ENCODE peak calls at places on chromosomes 5 and 9, in eight cellular contexts. A, U, Q, B, F, K, V and L are unnamed samples.

GRCh38 chr9:124812401-124813016 is 35.6 kb downstream of the OLFML2A start:
- DNase-seq in K (peak), F (peak), U (peak), B (peak), A (peak), V (no peak), Q (no peak), L (peak)

GRCh38 chr5:133977161-133977787 is 8.8 kb upstream of the C5orf15 start:
- DNase-seq in V (no peak), B (no peak), Q (no peak), K (no peak), F (no peak), U (no peak), A (no peak), L (no peak)

GRCh38 chr9:100011062-100011681 is 87.6 kb downstream of the ERP44 start:
- DNase-seq in F (no peak), U (peak), K (no peak), V (peak), Q (no peak), B (peak), A (no peak), L (peak)

GRCh38 chr5:128774605-128775004 is 190.7 kb upstream of the SLC27A6 start:
- DNase-seq in Q (no peak), K (no peak), U (no peak), F (no peak), A (no peak), B (no peak), V (no peak), L (peak)

GRCh38 chr9:92963831-92964606 is 16.7 kb downstream of the FGD3 start:
- DNase-seq in K (peak), F (no peak), A (no peak), U (no peak), Q (peak), B (no peak), V (peak), L (no peak)

GRCh38 chr5:88544616-88545150 is 276.0 kb upstream of the TMEM161B start:
- DNase-seq in Q (no peak), K (no peak), A (no peak), U (no peak), V (no peak), F (no peak), B (no peak), L (no peak)

GRCh38 chr9:111034573-111035539 is 3.4 kb downstream of the LPAR1 start:
- DNase-seq in F (no peak), U (no peak), V (no peak), Q (no peak), A (no peak), B (no peak), K (no peak), L (peak)

GRCh38 chr9:928363-929042 is 48.0 kb upstream of the DMRT3 start:
- DNase-seq in B (peak), Q (no peak), U (no peak), A (no peak), K (no peak), F (peak), V (no peak), L (no peak)

GRCh38 chr9:16809912-16810610 is 60.4 kb downstream of the BNC2 start:
- DNase-seq in Q (no peak), A (no peak), V (no peak), F (no peak), B (no peak), K (no peak), U (no peak), L (no peak)

GRCh38 chr5:108521841-108522506 is 140.1 kb upstream of the FBXL17 start:
- DNase-seq in K (no peak), V (no peak), A (no peak), B (peak), U (peak), Q (no peak), F (no peak), L (peak)

GRCh38 chr9:119963798-119964372 is 594.6 kb upstream of the BRINP1 start:
- DNase-seq in F (peak), B (peak), K (peak), U (peak), V (no peak), Q (peak), A (no peak), L (peak)

GRCh38 chr9:91192379-91192775 is 169.3 kb downstream of the AUH start:
- DNase-seq in Q (no peak), F (no peak), K (peak), A (no peak), V (no peak), B (no peak), U (no peak), L (peak)

GRCh38 chr5:147613359-147613758 is 103.5 kb upstream of the DPYSL3 start:
- DNase-seq in F (no peak), K (no peak), Q (no peak), V (no peak), U (peak), A (no peak), B (no peak), L (peak)

GRCh38 chr5:30469691-30470090 is 723.8 kb upstream of the CDH6 start:
- DNase-seq in K (no peak), A (no peak), Q (no peak), U (no peak), F (no peak), V (no peak), B (no peak), L (no peak)

GRCh38 chr9:117737721-117738226 is 33.6 kb downstream of the TLR4 start:
- DNase-seq in B (no peak), K (no peak), U (no peak), F (no peak), Q (no peak), V (no peak), A (peak), L (no peak)

GRCh38 chr5:32090755-32091128 is 83.4 kb downstream of the GOLPH3 start:
- DNase-seq in Q (no peak), F (no peak), U (no peak), K (no peak), V (no peak), B (no peak), A (no peak), L (no peak)

GRCh38 chr5:112554089-112554977 is 135.3 kb upstream of the EPB41L4A start:
- DNase-seq in A (no peak), Q (no peak), V (no peak), U (peak), K (no peak), B (no peak), F (no peak), L (peak)

GRCh38 chr9:126125177-126125576 is 201.5 kb upstream of the MVB12B start:
- DNase-seq in A (no peak), U (no peak), B (no peak), K (no peak), F (no peak), Q (no peak), V (no peak), L (no peak)

GRCh38 chr9:7147136-7148090 is 389.6 kb downstream of the KDM4C start:
- DNase-seq in A (peak), B (no peak), U (no peak), K (peak), V (no peak), F (no peak), Q (no peak), L (no peak)

GRCh38 chr5:124644138-124644537 is 102.3 kb downstream of the ZNF608 start:
- DNase-seq in U (no peak), V (no peak), B (no peak), Q (no peak), A (no peak), K (no peak), F (no peak), L (peak)

GRCh38 chr9:123395276-123396006 is 39.4 kb downstream of the CRB2 start:
- DNase-seq in A (no peak), V (no peak), U (no peak), Q (no peak), K (no peak), B (no peak), F (no peak), L (no peak)

GRCh38 chr9:9102295-9102694 is 1302.7 kb upstream of the DMAC1 start:
- DNase-seq in B (no peak), A (no peak), V (no peak), F (no peak), U (no peak), Q (no peak), K (no peak), L (no peak)

GRCh38 chr9:117325789-117326185 is 89.1 kb downstream of the ASTN2 start:
- DNase-seq in Q (no peak), A (no peak), U (no peak), F (no peak), B (no peak), K (no peak), V (no peak), L (no peak)

GRCh38 chr5:2220741-2221140 is 338.0 kb upstream of the IRX4 start:
- DNase-seq in K (no peak), F (no peak), V (no peak), B (no peak), A (no peak), U (no peak), Q (no peak), L (no peak)

GRCh38 chr5:159902444-159903121 is 13.7 kb upstream of the ADRA1B start:
- DNase-seq in U (no peak), Q (peak), K (no peak), B (peak), F (peak), A (no peak), V (no peak), L (peak)

GRCh38 chr5:9562101-9562500 is 16.2 kb upstream of the SEMA5A start:
- DNase-seq in A (no peak), B (no peak), F (no peak), K (no peak), Q (no peak), U (no peak), V (no peak), L (no peak)

DNA sequence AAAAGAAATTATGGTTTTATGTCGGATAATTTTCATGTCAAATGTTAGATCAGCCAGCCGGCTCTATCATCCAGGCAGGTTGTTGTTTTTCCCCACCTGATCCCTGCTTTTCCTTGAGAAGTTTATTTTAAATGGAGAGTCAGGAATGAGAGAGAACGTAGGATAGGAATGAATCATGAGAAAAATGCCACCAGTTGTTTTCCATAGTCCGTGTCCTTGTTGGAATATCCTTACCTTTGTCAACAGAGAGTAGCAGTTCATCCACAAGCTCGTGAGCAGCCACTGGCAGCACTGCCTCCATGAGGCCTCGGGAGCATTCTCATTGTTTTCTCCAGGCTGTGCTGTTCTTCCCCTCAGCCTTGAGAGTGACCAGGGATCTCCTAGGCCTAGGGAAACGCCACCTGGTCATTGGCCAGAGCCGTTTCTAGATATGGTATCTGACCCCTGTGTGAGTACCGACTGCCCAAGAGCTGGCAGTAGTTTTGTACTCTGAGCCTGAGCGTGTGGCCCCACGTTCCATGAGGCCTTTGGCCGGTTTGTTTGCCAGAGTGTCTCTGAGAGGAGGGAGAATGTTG is 293.3 kb downstream of the FANCC start:
- DNase-seq in B (peak), K (peak), V (no peak), F (no peak), A (peak), U (no peak), Q (no peak), L (peak)
- H3K4me3 ChIP-seq in B (peak), K (no peak), V (no peak), F (no peak), A (peak), U (no peak), Q (no peak), L (no peak)

DNA sequence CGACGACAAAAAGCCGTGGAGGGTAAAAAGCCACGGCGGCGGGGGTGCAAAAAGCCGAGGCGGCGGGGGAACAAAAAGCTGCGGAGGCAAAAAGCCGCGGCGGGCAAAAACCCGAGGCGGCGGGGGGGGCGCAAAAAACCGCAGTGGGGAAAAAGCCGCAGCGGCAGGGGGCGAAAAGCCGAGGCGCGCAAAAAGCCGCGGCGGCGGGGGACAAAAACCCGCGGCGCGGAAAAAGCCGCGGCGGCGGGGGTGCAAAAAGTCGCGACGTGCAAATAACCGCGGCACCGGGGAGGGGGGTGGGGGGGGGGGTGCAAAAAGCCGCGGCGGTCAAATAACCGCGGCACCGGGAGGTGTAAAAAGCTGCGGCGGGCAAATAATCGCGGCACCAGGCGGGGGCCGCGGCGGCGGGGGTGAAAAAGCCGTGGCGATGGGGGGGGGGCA is 511.5 kb downstream of the FOXD4L5 start:
- DNase-seq in V (no peak), Q (no peak), K (peak), U (no peak), B (no peak), A (no peak), F (no peak), L (peak)
- H3K4me3 ChIP-seq in V (no peak), Q (peak), K (peak), U (peak), B (peak), A (peak), F (peak), L (peak)

DNA sequence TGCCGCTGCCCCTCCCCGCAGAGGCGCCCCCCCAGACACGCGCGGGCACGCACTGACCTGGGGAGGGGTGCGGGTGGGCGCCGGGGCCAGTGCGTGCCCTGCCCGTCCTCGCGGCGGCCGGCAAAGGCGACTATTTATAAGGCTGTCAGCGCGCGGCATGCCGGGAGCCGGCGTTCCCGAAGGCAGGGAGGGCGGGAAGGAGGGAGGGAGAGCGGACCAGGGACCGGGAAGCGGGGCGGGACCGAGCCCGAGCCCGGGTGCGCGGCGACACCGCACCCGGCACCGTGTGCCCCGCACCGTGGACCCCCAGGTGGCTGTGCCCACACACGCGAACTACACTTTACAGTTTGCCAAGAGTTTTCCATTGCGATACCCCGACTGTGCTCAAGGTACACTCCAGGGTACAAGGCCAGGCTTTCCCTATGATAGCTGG is at the start of gene AK1:
- DNase-seq in F (no peak), U (no peak), B (no peak), V (no peak), Q (peak), K (peak), A (peak), L (peak)
- H3K4me3 ChIP-seq in F (peak), U (peak), B (peak), V (no peak), Q (peak), K (peak), A (peak), L (peak)

GRCh38 chr9:89468271-89468960 is 29.5 kb downstream of the SEMA4D start:
- DNase-seq in U (no peak), K (no peak), B (no peak), Q (no peak), F (no peak), A (no peak), V (no peak), L (no peak)

GRCh38 chr9:89470239-89470638 is 27.7 kb downstream of the SEMA4D start:
- DNase-seq in V (no peak), A (no peak), F (no peak), U (no peak), Q (no peak), K (no peak), B (no peak), L (no peak)

GRCh38 chr9:89467278-89467625 is 30.7 kb downstream of the SEMA4D start:
- DNase-seq in B (no peak), U (no peak), K (no peak), A (no peak), Q (no peak), F (no peak), V (peak), L (no peak)

GRCh38 chr9:89466451-89467277 is 31.2 kb downstream of the SEMA4D start:
- DNase-seq in F (peak), A (no peak), V (no peak), Q (no peak), K (no peak), B (no peak), U (no peak), L (no peak)

GRCh38 chr9:89469003-89469402 is 28.9 kb downstream of the SEMA4D start:
- DNase-seq in V (no peak), A (no peak), B (no peak), U (no peak), Q (no peak), K (no peak), F (no peak), L (no peak)
- H3K4me3 ChIP-seq in V (peak), A (no peak), B (no peak), U (no peak), Q (no peak), K (no peak), F (no peak), L (no peak)

GRCh38 chr5:151003503-151003860 is 16.9 kb upstream of the GPX3 start:
- DNase-seq in F (no peak), K (no peak), A (no peak), V (no peak), U (no peak), B (no peak), Q (no peak), L (no peak)

GRCh38 chr5:151002681-151003502 is 17.5 kb upstream of the GPX3 start:
- DNase-seq in A (no peak), Q (no peak), F (no peak), V (no peak), U (no peak), B (no peak), K (no peak), L (no peak)

GRCh38 chr5:151004499-151004898 is 15.9 kb upstream of the GPX3 start:
- DNase-seq in V (no peak), K (no peak), Q (no peak), F (no peak), B (no peak), U (no peak), A (no peak), L (no peak)

GRCh38 chr5:151001436-151001835 is 19.0 kb upstream of the GPX3 start:
- DNase-seq in A (no peak), U (no peak), B (no peak), Q (no peak), F (no peak), V (no peak), K (no peak), L (no peak)

DNA sequence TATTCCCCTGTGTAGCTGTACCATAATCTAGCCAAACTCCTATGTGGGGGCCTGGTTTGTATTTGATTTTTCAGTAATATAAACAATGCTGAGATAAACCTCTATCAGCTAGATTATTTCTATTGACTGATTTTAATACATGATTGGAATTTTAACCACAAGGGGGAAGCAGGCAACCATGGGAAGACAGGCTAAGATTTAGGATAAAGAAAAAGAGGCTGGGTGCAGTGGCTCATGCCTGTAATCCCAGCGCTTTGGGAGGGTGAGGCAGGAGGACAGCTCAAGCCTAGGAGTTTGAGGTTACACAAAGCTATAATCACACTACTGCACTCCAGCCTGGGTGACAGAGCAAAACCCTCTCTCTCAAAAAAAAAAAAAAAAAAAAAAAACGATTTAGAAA is 18.1 kb upstream of the GPX3 start:
- DNase-seq in V (no peak), U (no peak), B (peak), K (no peak), A (no peak), F (no peak), Q (no peak), L (peak)
- H3K4me3 ChIP-seq in V (no peak), U (no peak), B (no peak), K (no peak), A (no peak), F (no peak), Q (no peak), L (no peak)

GRCh38 chr9:5791870-5792269 is 41.0 kb downstream of the ERMP1 start:
- DNase-seq in K (no peak), V (no peak), F (no peak), B (no peak), U (no peak), Q (no peak), A (no peak), L (no peak)

GRCh38 chr9:5799314-5799713 is 33.6 kb downstream of the ERMP1 start:
- DNase-seq in V (no peak), A (no peak), K (no peak), F (no peak), U (no peak), B (peak), Q (no peak), L (peak)

GRCh38 chr9:5793812-5794211 is 39.1 kb downstream of the ERMP1 start:
- DNase-seq in V (no peak), K (no peak), A (no peak), B (no peak), U (no peak), F (no peak), Q (no peak), L (no peak)

GRCh38 chr9:5798581-5798980 is 34.3 kb downstream of the ERMP1 start:
- DNase-seq in K (no peak), A (no peak), B (no peak), V (no peak), Q (no peak), F (no peak), U (no peak), L (no peak)

DNA sequence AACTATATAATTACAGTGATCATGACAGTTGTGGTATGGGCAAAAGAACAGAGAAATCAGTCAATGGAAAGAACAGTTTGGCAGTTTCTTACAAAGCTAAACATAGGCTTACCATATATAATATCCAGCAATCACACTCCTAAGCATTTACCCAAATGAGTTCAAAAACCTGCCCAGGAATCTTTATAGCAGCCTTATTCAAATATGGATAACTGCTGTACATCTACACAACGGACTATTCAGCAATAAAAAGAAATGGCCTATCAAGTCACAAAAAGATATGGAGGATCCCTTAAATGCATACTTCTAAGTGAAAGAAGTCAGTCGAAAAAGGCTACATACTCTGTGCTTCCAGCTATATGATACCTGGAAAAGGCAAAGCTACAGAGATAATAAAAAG is 36.6 kb downstream of the ERMP1 start:
- DNase-seq in V (no peak), B (no peak), A (no peak), F (no peak), K (no peak), U (no peak), Q (no peak), L (no peak)
- H3K4me3 ChIP-seq in V (no peak), B (no peak), A (no peak), F (no peak), K (no peak), U (no peak), Q (no peak), L (no peak)